ENCODE peak calls at places on chromosomes 3 and 15, in nine cellular contexts. C, B, P, K, W, G, I, E and Y are unnamed samples.

GRCh38 chr3:78177780-78178179 is 1137.9 kb downstream of the ROBO2 start:
- DNase-seq in C (no peak), B (no peak), P (no peak), K (no peak), W (no peak), G (no peak), I (no peak), E (no peak), Y (no peak)

GRCh38 chr3:97432914-97433313 is 331.6 kb upstream of the ARL6 start:
- DNase-seq in C (no peak), B (no peak), P (no peak), K (no peak), W (no peak), G (no peak), I (no peak), E (no peak), Y (no peak)

GRCh38 chr3:55272031-55272645 is 215.0 kb downstream of the WNT5A start:
- DNase-seq in C (no peak), B (no peak), P (no peak), K (no peak), W (no peak), G (no peak), I (peak; percentile 16), E (no peak), Y (no peak)

GRCh38 chr3:56864886-56865527 is 63.3 kb upstream of the ARHGEF3 start:
- DNase-seq in C (no peak), B (no peak), P (no peak), K (no peak), W (no peak), G (no peak), I (no peak), E (no peak), Y (no peak)

GRCh38 chr3:113227146-113227545 is 15.8 kb downstream of the BOC start:
- DNase-seq in C (no peak), B (no peak), P (no peak), K (no peak), W (no peak), G (no peak), I (no peak), E (no peak), Y (no peak)

GRCh38 chr3:98817546-98817945 is 54.4 kb downstream of the ST3GAL6 start:
- DNase-seq in C (peak; percentile 41), B (no peak), P (peak; percentile 39), K (no peak), W (no peak), G (peak; percentile 47), I (no peak), E (no peak), Y (no peak)

GRCh38 chr15:40942337-40942854 is 10.9 kb upstream of the CHAC1 start:
- DNase-seq in C (no peak), B (no peak), P (no peak), K (no peak), W (no peak), G (no peak), I (no peak), E (no peak), Y (peak; percentile 56)

GRCh38 chr3:72171461-72171860 is 386.5 kb upstream of the PROK2 start:
- DNase-seq in C (no peak), B (no peak), P (no peak), K (no peak), W (no peak), G (no peak), I (peak; percentile 47), E (no peak), Y (no peak)

GRCh38 chr3:159263750-159264561 is 462.1 kb downstream of the MFSD1 start:
- DNase-seq in C (peak; percentile 17), B (no peak), P (peak; percentile 42), K (no peak), W (no peak), G (peak; percentile 19), I (no peak), E (no peak), Y (no peak)

DNA sequence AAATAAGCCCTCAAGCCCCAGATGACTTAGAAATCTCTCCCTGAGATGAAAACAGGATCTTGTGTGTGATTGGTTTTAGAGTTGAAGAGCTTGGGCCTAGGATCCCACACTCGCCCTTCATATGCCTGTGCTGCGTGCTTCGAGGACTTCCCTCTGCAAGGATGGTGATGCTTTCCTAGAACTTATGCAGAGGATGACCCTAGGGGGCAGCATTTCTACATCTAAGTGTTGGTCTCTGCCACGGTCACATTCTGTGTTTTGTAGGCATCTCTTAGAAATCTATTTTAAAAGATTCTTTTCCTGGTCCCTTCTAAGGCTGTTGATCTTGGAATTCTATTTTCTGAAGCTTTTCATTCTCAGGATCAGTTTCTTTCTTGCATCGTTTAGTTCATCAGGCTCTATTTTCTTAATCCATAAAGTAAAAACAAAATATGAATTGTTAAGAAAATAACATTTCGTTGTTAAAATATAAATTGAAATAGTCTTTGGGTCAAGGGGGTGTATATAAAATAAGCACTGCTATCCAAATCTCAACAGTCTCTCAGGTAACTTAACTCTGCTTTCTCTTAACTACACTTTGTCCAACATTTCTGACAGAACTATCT is 45.7 kb downstream of the WDR76 start:
- DNase-seq in C (peak; percentile 57), B (no peak), P (peak; percentile 62), K (no peak), W (no peak), G (peak; percentile 56), I (peak; percentile 37), E (peak; percentile 11), Y (peak; percentile 27)
- TF ChIP-seq EP300 in C (no peak), B (no peak), P (no peak), K (no peak), W (no peak), G (no peak), I (no peak), E (no peak), Y (no peak)

GRCh38 chr3:161291191-161291901 is 70.2 kb downstream of the NMD3 start:
- DNase-seq in C (no peak), B (no peak), P (no peak), K (no peak), W (no peak), G (no peak), I (no peak), E (no peak), Y (no peak)

GRCh38 chr3:161295325-161295724 is 74.2 kb downstream of the NMD3 start:
- DNase-seq in C (no peak), B (no peak), P (no peak), K (no peak), W (no peak), G (no peak), I (no peak), E (no peak), Y (no peak)

GRCh38 chr3:161293381-161293780 is 72.3 kb downstream of the NMD3 start:
- DNase-seq in C (no peak), B (no peak), P (no peak), K (no peak), W (no peak), G (no peak), I (no peak), E (no peak), Y (no peak)

GRCh38 chr3:161296814-161297213 is 74.5 kb downstream of the SPTSSB start:
- DNase-seq in C (no peak), B (no peak), P (no peak), K (no peak), W (no peak), G (no peak), I (no peak), E (no peak), Y (no peak)
- TF ChIP-seq EP300 in C (no peak), B (no peak), P (no peak), K (no peak), W (no peak), G (no peak), I (no peak), E (no peak), Y (no peak)

DNA sequence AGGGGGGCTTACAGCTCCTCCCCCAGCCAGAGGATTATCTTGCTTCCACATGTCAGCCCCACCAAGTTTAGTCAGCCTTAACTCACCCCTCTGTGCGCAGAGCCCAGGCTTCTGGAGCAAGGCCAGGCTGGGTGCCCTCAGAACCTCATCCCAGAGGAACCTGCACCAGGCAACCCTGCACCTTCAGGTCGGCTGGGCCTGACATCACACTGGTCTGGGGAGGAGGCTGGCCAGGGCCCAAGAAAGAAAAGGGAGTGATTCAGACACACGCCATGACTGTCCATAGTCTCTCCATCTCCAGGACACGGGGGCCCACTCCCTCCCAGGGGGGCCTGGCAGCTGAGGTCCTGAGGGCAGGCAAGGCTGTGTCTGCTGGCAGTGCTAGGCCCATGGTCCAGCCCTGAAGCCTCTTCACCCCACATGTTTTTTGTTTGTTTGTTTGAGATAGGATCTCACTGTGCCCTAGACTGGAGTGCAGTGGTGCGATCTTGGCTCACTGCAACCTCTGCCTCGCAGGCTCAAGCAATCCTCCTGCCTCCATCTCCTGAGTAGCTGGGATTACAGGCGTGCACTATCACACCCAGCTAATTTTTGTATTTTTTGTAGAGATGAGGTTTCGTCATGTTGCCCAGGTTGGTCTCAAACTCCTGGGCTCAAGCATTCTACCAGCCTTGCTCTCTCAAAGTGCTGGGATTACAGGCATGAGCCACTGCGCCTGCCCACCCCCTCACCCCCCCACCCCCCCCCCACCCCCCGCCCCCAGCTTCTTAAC is 11.1 kb downstream of the TNK2 start:
- DNase-seq in C (peak; percentile 54), B (no peak), P (peak; percentile 83), K (no peak), W (peak; percentile 70), G (peak; percentile 29), I (peak; percentile 65), E (no peak), Y (no peak)
- TF ChIP-seq EP300 in C (no peak), B (no peak), P (no peak), K (no peak), W (no peak), G (no peak), I (no peak), E (no peak), Y (no peak)

GRCh38 chr3:10269443-10269842 is 21.2 kb downstream of the TATDN2 start:
- DNase-seq in C (no peak), B (no peak), P (no peak), K (no peak), W (no peak), G (no peak), I (no peak), E (no peak), Y (no peak)

GRCh38 chr3:10263549-10264363 is 15.5 kb downstream of the TATDN2 start:
- DNase-seq in C (peak; percentile 82), B (no peak), P (peak; percentile 75), K (no peak), W (no peak), G (peak; percentile 79), I (peak; percentile 66), E (peak; percentile 24), Y (peak; percentile 81)

GRCh38 chr3:10268930-10269329 is 20.7 kb downstream of the TATDN2 start:
- DNase-seq in C (no peak), B (no peak), P (no peak), K (no peak), W (no peak), G (no peak), I (no peak), E (no peak), Y (no peak)

GRCh38 chr3:10268116-10268515 is 19.9 kb downstream of the TATDN2 start:
- DNase-seq in C (no peak), B (no peak), P (no peak), K (no peak), W (no peak), G (no peak), I (no peak), E (no peak), Y (no peak)

DNA sequence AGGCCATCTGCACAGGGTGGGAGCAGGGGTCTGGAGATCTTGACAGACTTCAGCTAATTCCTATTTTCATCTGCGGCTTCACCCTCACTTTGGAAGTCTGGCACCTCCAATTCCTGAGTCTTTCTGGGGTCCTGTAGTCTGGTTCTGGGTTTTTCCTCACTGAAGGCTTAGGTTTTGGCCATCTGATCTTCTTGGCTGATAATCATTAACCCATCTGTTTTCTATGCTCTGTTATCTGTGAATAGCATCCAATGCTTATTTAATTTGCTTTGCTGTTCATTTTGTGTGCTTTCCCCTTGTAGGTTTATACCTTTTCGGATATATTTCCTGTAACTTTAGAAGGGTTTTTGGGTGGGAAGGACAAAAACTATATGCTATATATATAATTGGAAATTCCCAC is 17.6 kb downstream of the TATDN2 start:
- DNase-seq in C (no peak), B (no peak), P (no peak), K (no peak), W (no peak), G (no peak), I (no peak), E (no peak), Y (no peak)
- TF ChIP-seq EP300 in C (no peak), B (no peak), P (no peak), K (no peak), W (no peak), G (no peak), I (no peak), E (no peak), Y (no peak)